ENCODE peak calls at places on chromosomes 1 and 21, in five cellular contexts. V is AG20443; G is EL; F is IMR-90; S is CD8-positive, alpha-beta memory T cell. W is an unnamed sample.

GRCh38 chr1:211305044-211305443 is 21.6 kb upstream of the TRAF5 start:
- DNase-seq in V (peak), G (peak), F (peak), S (no peak), W (no peak)

GRCh38 chr1:240598602-240599001 is 13.4 kb downstream of the GREM2 start:
- DNase-seq in V (no peak), G (no peak), F (no peak), S (no peak), W (no peak)

GRCh38 chr1:117669572-117669971 is 63.7 kb downstream of the TENT5C start:
- DNase-seq in V (no peak), G (no peak), F (no peak), S (no peak), W (no peak)

GRCh38 chr1:154400381-154400801 is 4.8 kb upstream of the IL6R start:
- DNase-seq in V (no peak), G (no peak), F (no peak), S (no peak), W (no peak)

GRCh38 chr1:56798053-56798471 is 21.1 kb downstream of the FYB2 start:
- DNase-seq in V (peak), G (peak), F (peak), S (no peak), W (no peak)

GRCh38 chr21:45525153-45525909 is 16.9 kb downstream of the SLC19A1 start:
- DNase-seq in V (no peak), G (no peak), F (no peak), S (no peak), W (no peak)

GRCh38 chr1:200550367-200550766 is 70.2 kb downstream of the KIF14 start:
- DNase-seq in V (no peak), G (peak), F (peak), S (no peak), W (no peak)

GRCh38 chr1:87398644-87399043 is 70.0 kb downstream of the LMO4 start:
- DNase-seq in V (peak), G (peak), F (peak), S (no peak), W (no peak)

GRCh38 chr1:205505791-205506190 is 1.3 kb downstream of the CDK18 start:
- DNase-seq in V (peak), G (peak), F (no peak), S (no peak), W (no peak)

GRCh38 chr1:17272066-17272465 is 23.2 kb downstream of the PADI3 start:
- DNase-seq in V (no peak), G (no peak), F (no peak), S (no peak), W (no peak)

GRCh38 chr21:32412998-32413504 is 545 bp downstream of the EVA1C start:
- DNase-seq in V (no peak), G (peak), F (no peak), S (no peak), W (no peak)

W was measured in germinal center.